ENCODE peak calls at places on chromosomes 4 and X, in ten cellular contexts. One of them, this sample, is unnamed.

GRCh38 chrX:17655232-17656034 is 81.9 kb upstream of the SCML1 start:
- DNase-seq in HL-60: no peak
- DNase-seq in prostate gland: no peak
- DNase-seq in SK-N-SH: peak; percentile 53
- DNase-seq in sigmoid colon: no peak
- DNase-seq in endothelial cell of umbilical vein: peak; percentile 26
- DNase-seq in GM23338: peak; percentile 41
- DNase-seq in H1: no peak
- DNase-seq in K562: no peak
- DNase-seq in suprapubic skin: no peak
- DNase-seq in this sample: no peak

GRCh38 chr4:103887191-103887590 is 167.4 kb upstream of the TACR3 start:
- DNase-seq in SK-N-SH: no peak
- DNase-seq in H1: no peak
- DNase-seq in sigmoid colon: no peak
- DNase-seq in endothelial cell of umbilical vein: no peak
- DNase-seq in prostate gland: no peak
- DNase-seq in K562: no peak
- DNase-seq in HL-60: no peak
- DNase-seq in suprapubic skin: no peak
- DNase-seq in GM23338: no peak
- DNase-seq in this sample: no peak

GRCh38 chr4:8192748-8193738 is 6.0 kb upstream of the SH3TC1 start:
- DNase-seq in GM23338: no peak
- DNase-seq in K562: no peak
- DNase-seq in suprapubic skin: no peak
- DNase-seq in SK-N-SH: peak; percentile 78
- DNase-seq in H1: no peak
- DNase-seq in prostate gland: peak; percentile 77
- DNase-seq in HL-60: no peak
- DNase-seq in endothelial cell of umbilical vein: peak; percentile 79
- DNase-seq in sigmoid colon: no peak
- DNase-seq in this sample: no peak

GRCh38 chrX:53494427-53494826 is 60.3 kb upstream of the HSD17B10 start:
- DNase-seq in sigmoid colon: no peak
- DNase-seq in K562: no peak
- DNase-seq in prostate gland: no peak
- DNase-seq in HL-60: no peak
- DNase-seq in H1: no peak
- DNase-seq in SK-N-SH: peak; percentile 17
- DNase-seq in suprapubic skin: no peak
- DNase-seq in endothelial cell of umbilical vein: no peak
- DNase-seq in GM23338: no peak
- DNase-seq in this sample: no peak

GRCh38 chr4:98508825-98509539 is 149.4 kb downstream of the TSPAN5 start:
- DNase-seq in prostate gland: no peak
- DNase-seq in K562: no peak
- DNase-seq in sigmoid colon: no peak
- DNase-seq in endothelial cell of umbilical vein: no peak
- DNase-seq in SK-N-SH: no peak
- DNase-seq in suprapubic skin: no peak
- DNase-seq in H1: no peak
- DNase-seq in HL-60: no peak
- DNase-seq in GM23338: no peak
- DNase-seq in this sample: no peak

GRCh38 chr4:98577956-98578355 is 80.5 kb downstream of the TSPAN5 start:
- DNase-seq in SK-N-SH: no peak
- DNase-seq in K562: no peak
- DNase-seq in prostate gland: no peak
- DNase-seq in HL-60: no peak
- DNase-seq in endothelial cell of umbilical vein: no peak
- DNase-seq in H1: no peak
- DNase-seq in suprapubic skin: no peak
- DNase-seq in GM23338: no peak
- DNase-seq in sigmoid colon: no peak
- DNase-seq in this sample: no peak

GRCh38 chr4:22473268-22473667 is 42.6 kb downstream of the ADGRA3 start:
- DNase-seq in GM23338: no peak
- DNase-seq in HL-60: no peak
- DNase-seq in SK-N-SH: no peak
- DNase-seq in prostate gland: no peak
- DNase-seq in sigmoid colon: no peak
- DNase-seq in H1: no peak
- DNase-seq in K562: no peak
- DNase-seq in suprapubic skin: no peak
- DNase-seq in endothelial cell of umbilical vein: peak; percentile 56
- DNase-seq in this sample: no peak

GRCh38 chrX:11064851-11065600 is 46.1 kb upstream of the HCCS start:
- DNase-seq in SK-N-SH: no peak
- DNase-seq in K562: no peak
- DNase-seq in endothelial cell of umbilical vein: no peak
- DNase-seq in suprapubic skin: no peak
- DNase-seq in prostate gland: peak; percentile 4
- DNase-seq in H1: no peak
- DNase-seq in HL-60: no peak
- DNase-seq in sigmoid colon: no peak
- DNase-seq in GM23338: no peak
- DNase-seq in this sample: no peak

GRCh38 chr4:183241322-183241640 is 78.8 kb downstream of the CLDN22 start:
- DNase-seq in H1: no peak
- DNase-seq in GM23338: no peak
- DNase-seq in K562: peak; percentile 11
- DNase-seq in sigmoid colon: no peak
- DNase-seq in prostate gland: no peak
- DNase-seq in SK-N-SH: no peak
- DNase-seq in endothelial cell of umbilical vein: peak; percentile 66
- DNase-seq in HL-60: no peak
- DNase-seq in suprapubic skin: no peak
- DNase-seq in this sample: no peak

GRCh38 chrX:134173541-134174272 is 63.3 kb upstream of the CCDC160 start:
- DNase-seq in SK-N-SH: peak; percentile 22
- DNase-seq in K562: no peak
- DNase-seq in prostate gland: no peak
- DNase-seq in endothelial cell of umbilical vein: no peak
- DNase-seq in HL-60: no peak
- DNase-seq in suprapubic skin: no peak
- DNase-seq in sigmoid colon: no peak
- DNase-seq in H1: no peak
- DNase-seq in GM23338: peak; percentile 79
- DNase-seq in this sample: no peak

GRCh38 chr4:183872531-183872930 is 32.6 kb upstream of the STOX2 start:
- DNase-seq in HL-60: no peak
- DNase-seq in suprapubic skin: no peak
- DNase-seq in endothelial cell of umbilical vein: no peak
- DNase-seq in sigmoid colon: no peak
- DNase-seq in H1: no peak
- DNase-seq in K562: no peak
- DNase-seq in prostate gland: no peak
- DNase-seq in SK-N-SH: peak; percentile 70
- DNase-seq in GM23338: no peak
- DNase-seq in this sample: no peak

GRCh38 chr4:41939016-41939623 is 3.9 kb downstream of the TMEM33 start:
- DNase-seq in K562: no peak
- DNase-seq in HL-60: peak; percentile 92
- DNase-seq in H1: no peak
- DNase-seq in endothelial cell of umbilical vein: no peak
- DNase-seq in prostate gland: no peak
- DNase-seq in suprapubic skin: no peak
- DNase-seq in sigmoid colon: no peak
- DNase-seq in GM23338: peak; percentile 9
- DNase-seq in SK-N-SH: no peak
- DNase-seq in this sample: no peak

GRCh38 chr4:1448589-1449420 is 42.6 kb upstream of the NKX1-1 start:
- DNase-seq in SK-N-SH: peak; percentile 13
- DNase-seq in prostate gland: no peak
- DNase-seq in GM23338: no peak
- DNase-seq in sigmoid colon: no peak
- DNase-seq in endothelial cell of umbilical vein: no peak
- DNase-seq in K562: no peak
- DNase-seq in HL-60: no peak
- DNase-seq in suprapubic skin: no peak
- DNase-seq in H1: no peak
- DNase-seq in this sample: no peak

GRCh38 chrX:40644175-40644574 is 3.2 kb downstream of the CXorf38 start:
- DNase-seq in endothelial cell of umbilical vein: peak; percentile 43
- DNase-seq in GM23338: no peak
- DNase-seq in sigmoid colon: no peak
- DNase-seq in SK-N-SH: no peak
- DNase-seq in suprapubic skin: no peak
- DNase-seq in K562: no peak
- DNase-seq in HL-60: peak; percentile 76
- DNase-seq in prostate gland: no peak
- DNase-seq in H1: no peak
- DNase-seq in this sample: no peak

GRCh38 chr4:109294468-109295020 is 7.9 kb downstream of the COL25A1 start:
- DNase-seq in SK-N-SH: no peak
- DNase-seq in K562: no peak
- DNase-seq in sigmoid colon: no peak
- DNase-seq in GM23338: no peak
- DNase-seq in prostate gland: no peak
- DNase-seq in endothelial cell of umbilical vein: no peak
- DNase-seq in HL-60: no peak
- DNase-seq in suprapubic skin: no peak
- DNase-seq in H1: no peak
- DNase-seq in this sample: no peak

GRCh38 chr4:20954541-20954940 is 254.3 kb downstream of the PACRGL start:
- DNase-seq in endothelial cell of umbilical vein: no peak
- DNase-seq in suprapubic skin: no peak
- DNase-seq in GM23338: no peak
- DNase-seq in K562: no peak
- DNase-seq in H1: no peak
- DNase-seq in SK-N-SH: peak; percentile 58
- DNase-seq in prostate gland: no peak
- DNase-seq in HL-60: no peak
- DNase-seq in sigmoid colon: no peak
- DNase-seq in this sample: no peak

GRCh38 chr4:80680934-80681333 is 345.4 kb downstream of the CFAP299 start:
- DNase-seq in K562: no peak
- DNase-seq in suprapubic skin: no peak
- DNase-seq in prostate gland: no peak
- DNase-seq in sigmoid colon: no peak
- DNase-seq in endothelial cell of umbilical vein: no peak
- DNase-seq in HL-60: no peak
- DNase-seq in SK-N-SH: no peak
- DNase-seq in GM23338: no peak
- DNase-seq in H1: no peak
- DNase-seq in this sample: no peak

GRCh38 chrX:53481093-53481492 is 46.9 kb upstream of the HSD17B10 start:
- DNase-seq in HL-60: no peak
- DNase-seq in prostate gland: no peak
- DNase-seq in suprapubic skin: no peak
- DNase-seq in SK-N-SH: no peak
- DNase-seq in endothelial cell of umbilical vein: no peak
- DNase-seq in H1: no peak
- DNase-seq in GM23338: peak; percentile 28
- DNase-seq in K562: peak; percentile 25
- DNase-seq in sigmoid colon: no peak
- DNase-seq in this sample: no peak

GRCh38 chr4:55029321-55029720 is 96.1 kb downstream of the KDR start:
- DNase-seq in sigmoid colon: no peak
- DNase-seq in SK-N-SH: no peak
- DNase-seq in HL-60: no peak
- DNase-seq in GM23338: no peak
- DNase-seq in endothelial cell of umbilical vein: no peak
- DNase-seq in prostate gland: no peak
- DNase-seq in H1: no peak
- DNase-seq in suprapubic skin: no peak
- DNase-seq in K562: no peak
- DNase-seq in this sample: no peak
- TF ChIP-seq POLR2AphosphoS5 in sigmoid colon: no peak
- TF ChIP-seq POLR2AphosphoS5 in SK-N-SH: no peak
- TF ChIP-seq POLR2AphosphoS5 in HL-60: no peak
- TF ChIP-seq POLR2AphosphoS5 in GM23338: no peak
- TF ChIP-seq POLR2AphosphoS5 in endothelial cell of umbilical vein: no peak
- TF ChIP-seq POLR2AphosphoS5 in prostate gland: no peak
- TF ChIP-seq POLR2AphosphoS5 in H1: no peak
- TF ChIP-seq POLR2AphosphoS5 in suprapubic skin: no peak
- TF ChIP-seq POLR2AphosphoS5 in K562: no peak
- TF ChIP-seq POLR2AphosphoS5 in this sample: no peak

GRCh38 chrX:132219343-132219768 is at the start of gene RAP2C:
- DNase-seq in prostate gland: peak; percentile 63
- DNase-seq in HL-60: no peak
- DNase-seq in K562: peak; percentile 59
- DNase-seq in endothelial cell of umbilical vein: peak; percentile 67
- DNase-seq in H1: peak; percentile 9
- DNase-seq in suprapubic skin: peak; percentile 78
- DNase-seq in SK-N-SH: peak; percentile 74
- DNase-seq in GM23338: peak; percentile 75
- DNase-seq in sigmoid colon: peak; percentile 86
- DNase-seq in this sample: peak; percentile 65
- TF ChIP-seq POLR2AphosphoS5 in prostate gland: peak; percentile 15
- TF ChIP-seq POLR2AphosphoS5 in HL-60: no peak
- TF ChIP-seq POLR2AphosphoS5 in K562: no peak
- TF ChIP-seq POLR2AphosphoS5 in endothelial cell of umbilical vein: no peak
- TF ChIP-seq POLR2AphosphoS5 in H1: no peak
- TF ChIP-seq POLR2AphosphoS5 in suprapubic skin: no peak
- TF ChIP-seq POLR2AphosphoS5 in SK-N-SH: no peak
- TF ChIP-seq POLR2AphosphoS5 in GM23338: no peak
- TF ChIP-seq POLR2AphosphoS5 in sigmoid colon: peak; percentile 64
- TF ChIP-seq POLR2AphosphoS5 in this sample: no peak

DNA sequence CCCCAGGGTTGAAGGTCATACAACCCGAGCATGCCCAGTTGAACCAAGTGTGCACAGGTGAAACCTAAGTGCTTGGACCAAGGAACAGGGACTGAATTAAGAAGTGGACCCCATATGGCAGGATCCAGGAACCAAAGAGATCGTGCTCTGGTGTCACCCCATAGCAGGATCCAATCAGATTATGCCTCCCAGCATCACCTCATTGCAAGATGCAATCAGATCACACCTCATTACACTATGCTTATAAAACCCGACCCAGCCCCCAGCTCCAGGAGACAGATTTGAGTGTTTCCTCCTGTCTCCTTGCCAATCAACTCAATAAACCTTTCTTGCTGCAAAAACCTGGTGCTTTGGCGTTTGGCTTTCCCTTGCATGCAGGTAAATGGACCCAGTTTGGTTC is 37.6 kb downstream of the EFHC2 start:
- DNase-seq in H1: no peak
- DNase-seq in suprapubic skin: no peak
- DNase-seq in HL-60: no peak
- DNase-seq in prostate gland: no peak
- DNase-seq in GM23338: no peak
- DNase-seq in K562: no peak
- DNase-seq in sigmoid colon: no peak
- DNase-seq in SK-N-SH: no peak
- DNase-seq in endothelial cell of umbilical vein: no peak
- DNase-seq in this sample: no peak
- TF ChIP-seq POLR2AphosphoS5 in H1: no peak
- TF ChIP-seq POLR2AphosphoS5 in suprapubic skin: no peak
- TF ChIP-seq POLR2AphosphoS5 in HL-60: no peak
- TF ChIP-seq POLR2AphosphoS5 in prostate gland: no peak
- TF ChIP-seq POLR2AphosphoS5 in GM23338: no peak
- TF ChIP-seq POLR2AphosphoS5 in K562: no peak
- TF ChIP-seq POLR2AphosphoS5 in sigmoid colon: no peak
- TF ChIP-seq POLR2AphosphoS5 in SK-N-SH: no peak
- TF ChIP-seq POLR2AphosphoS5 in endothelial cell of umbilical vein: no peak
- TF ChIP-seq POLR2AphosphoS5 in this sample: no peak

DNA sequence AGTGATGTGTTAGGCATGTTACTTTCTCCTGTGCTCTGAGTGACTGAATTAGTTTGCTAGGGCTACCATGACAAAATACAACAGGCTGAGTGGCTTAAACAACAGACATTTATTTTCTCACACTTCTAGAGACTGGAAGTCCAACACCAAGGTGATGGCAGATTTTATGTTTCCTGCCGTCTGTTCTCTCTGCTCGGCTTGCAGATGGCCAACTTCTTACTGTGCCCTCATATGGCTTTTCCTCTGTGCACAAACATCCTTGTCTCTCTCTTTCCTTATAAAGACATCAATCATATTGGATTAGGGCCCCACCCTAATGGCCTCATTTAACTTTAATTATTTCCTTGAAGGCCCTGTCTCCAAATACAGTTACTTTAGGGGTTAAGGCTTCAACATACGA is 1224.2 kb upstream of the TENM3 start:
- DNase-seq in K562: no peak
- DNase-seq in H1: no peak
- DNase-seq in sigmoid colon: no peak
- DNase-seq in SK-N-SH: no peak
- DNase-seq in GM23338: no peak
- DNase-seq in prostate gland: no peak
- DNase-seq in suprapubic skin: no peak
- DNase-seq in endothelial cell of umbilical vein: no peak
- DNase-seq in HL-60: no peak
- DNase-seq in this sample: no peak
- TF ChIP-seq POLR2AphosphoS5 in K562: no peak
- TF ChIP-seq POLR2AphosphoS5 in H1: no peak
- TF ChIP-seq POLR2AphosphoS5 in sigmoid colon: no peak
- TF ChIP-seq POLR2AphosphoS5 in SK-N-SH: no peak
- TF ChIP-seq POLR2AphosphoS5 in GM23338: no peak
- TF ChIP-seq POLR2AphosphoS5 in prostate gland: no peak
- TF ChIP-seq POLR2AphosphoS5 in suprapubic skin: no peak
- TF ChIP-seq POLR2AphosphoS5 in endothelial cell of umbilical vein: no peak
- TF ChIP-seq POLR2AphosphoS5 in HL-60: no peak
- TF ChIP-seq POLR2AphosphoS5 in this sample: no peak